ENCODE peak calls at places on chromosome 18, in four cellular contexts. S is body of pancreas, L is stomach, U is neuronal stem cell. Z is an unnamed sample.

GRCh38 chr18:40851014-40851429 is 1104.0 kb upstream of the PIK3C3 start:
- DNase-seq in S (peak), L (peak), U (no peak), Z (peak)

GRCh38 chr18:12417687-12418086 is 10.0 kb downstream of the PRELID3A start:
- DNase-seq in S (no peak), L (no peak), U (peak), Z (no peak)

GRCh38 chr18:21636769-21637168 is 24.7 kb downstream of the SNRPD1 start:
- DNase-seq in S (no peak), L (no peak), U (no peak), Z (no peak)

GRCh38 chr18:51054764-51055163 is 24.8 kb downstream of the SMAD4 start:
- DNase-seq in S (no peak), L (no peak), U (no peak), Z (no peak)

GRCh38 chr18:51651761-51652160 is 454.3 kb upstream of the MEX3C start:
- DNase-seq in S (no peak), L (no peak), U (no peak), Z (no peak)

GRCh38 chr18:59814872-59815271 is 84.9 kb upstream of the PMAIP1 start:
- DNase-seq in S (no peak), L (no peak), U (no peak), Z (no peak)

GRCh38 chr18:56593906-56594305 is 44.5 kb downstream of the TXNL1 start:
- DNase-seq in S (no peak), L (no peak), U (no peak), Z (no peak)

GRCh38 chr18:58051765-58052460 is 7.9 kb downstream of the NEDD4L start:
- DNase-seq in S (peak), L (no peak), U (no peak), Z (no peak)

GRCh38 chr18:77470836-77471413 is 221.3 kb downstream of the GALR1 start:
- DNase-seq in S (no peak), L (no peak), U (no peak), Z (no peak)

GRCh38 chr18:53790817-53791216 is 433.7 kb downstream of the MBD2 start:
- DNase-seq in S (no peak), L (no peak), U (no peak), Z (no peak)

GRCh38 chr18:10518595-10519273 is 7.1 kb upstream of the NAPG start:
- DNase-seq in S (peak), L (peak), U (no peak), Z (peak)

GRCh38 chr18:23868341-23868740 is 146.2 kb upstream of the TTC39C start:
- DNase-seq in S (no peak), L (no peak), U (no peak), Z (no peak)
- H3K27ac ChIP-seq in S (no peak), L (no peak), U (no peak), Z (no peak)

DNA sequence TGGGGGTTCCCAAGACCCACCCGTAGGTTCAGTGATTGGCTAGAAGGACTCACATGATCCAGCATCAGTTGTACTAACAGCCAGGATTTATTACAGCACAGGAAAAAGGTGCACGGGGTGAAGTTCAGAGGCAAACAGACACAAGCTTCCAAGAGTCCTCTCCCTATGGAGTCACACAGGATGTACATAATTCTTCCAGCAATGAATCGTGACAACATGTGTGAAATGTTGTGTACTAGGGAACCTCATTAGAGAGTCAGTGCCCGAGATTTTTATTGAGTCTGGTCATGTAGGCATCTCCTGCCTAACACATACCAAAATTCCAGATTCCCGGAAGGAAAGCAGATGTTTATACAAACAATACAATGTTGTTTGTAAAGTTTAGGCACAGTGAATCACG is 52.8 kb downstream of the GALNT1 start:
- DNase-seq in S (no peak), L (no peak), U (no peak), Z (no peak)
- H3K27ac ChIP-seq in S (peak), L (no peak), U (no peak), Z (no peak)

DNA sequence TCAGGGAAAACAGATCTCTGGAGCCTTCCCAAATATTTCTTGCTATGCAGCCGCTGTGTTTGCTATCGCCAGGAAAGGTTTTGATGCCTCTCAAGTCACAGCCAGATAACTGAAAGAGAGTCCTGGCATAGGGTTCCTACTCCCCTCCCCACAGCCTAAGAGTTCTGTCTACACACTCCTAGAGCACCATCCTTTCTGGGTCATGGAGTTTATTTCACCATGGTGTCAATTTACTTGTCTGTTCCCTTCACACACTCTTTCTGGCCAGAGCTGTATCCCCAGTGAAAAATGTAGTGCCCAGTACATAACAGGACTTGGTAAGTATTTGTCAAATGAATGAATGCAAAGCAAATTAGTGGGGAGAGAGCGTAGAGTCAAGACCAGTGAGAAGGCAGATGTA is 185.3 kb downstream of the HAUS1 start:
- DNase-seq in S (no peak), L (no peak), U (no peak), Z (no peak)
- H3K27ac ChIP-seq in S (no peak), L (no peak), U (no peak), Z (no peak)

GRCh38 chr18:48592540-48592939 is 53.7 kb downstream of the CTIF start:
- DNase-seq in S (no peak), L (no peak), U (no peak), Z (no peak)

GRCh38 chr18:48590678-48591077 is 51.8 kb downstream of the CTIF start:
- DNase-seq in S (no peak), L (no peak), U (no peak), Z (no peak)

GRCh38 chr18:48594725-48595124 is 55.9 kb downstream of the CTIF start:
- DNase-seq in S (no peak), L (no peak), U (no peak), Z (no peak)

GRCh38 chr18:48595703-48596218 is 56.9 kb downstream of the CTIF start:
- DNase-seq in S (no peak), L (no peak), U (no peak), Z (no peak)

GRCh38 chr18:48589797-48590519 is 51.1 kb downstream of the CTIF start:
- DNase-seq in S (peak), L (peak), U (no peak), Z (peak)
- H3K27ac ChIP-seq in S (no peak), L (peak), U (no peak), Z (peak)

GRCh38 chr18:24072743-24073142 is 58.2 kb downstream of the TTC39C start:
- DNase-seq in S (no peak), L (no peak), U (no peak), Z (no peak)

GRCh38 chr18:24071779-24072178 is 57.2 kb downstream of the TTC39C start:
- DNase-seq in S (no peak), L (no peak), U (no peak), Z (no peak)

GRCh38 chr18:24075731-24076130 is 61.2 kb downstream of the TTC39C start:
- DNase-seq in S (no peak), L (no peak), U (no peak), Z (no peak)

GRCh38 chr18:24071029-24071428 is 56.5 kb downstream of the TTC39C start:
- DNase-seq in S (no peak), L (no peak), U (no peak), Z (no peak)

DNA sequence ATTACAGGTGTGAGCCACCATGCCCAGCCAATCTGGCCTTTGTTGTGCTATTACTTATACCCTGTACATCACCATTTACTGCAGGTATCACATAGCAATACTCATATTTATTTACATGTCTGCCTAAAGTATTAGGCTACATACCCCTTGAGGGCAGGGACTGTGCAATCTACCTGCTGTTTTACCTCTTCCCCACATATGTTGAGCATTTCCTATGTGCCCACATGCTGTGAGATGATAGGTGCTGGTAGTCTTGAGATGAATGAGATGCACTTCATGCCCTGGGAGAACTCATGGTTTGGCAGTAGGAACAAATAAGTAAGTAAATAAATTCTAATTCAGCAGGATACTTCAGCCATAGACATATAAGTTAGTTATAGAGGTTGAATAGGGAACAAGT is 59.2 kb downstream of the TTC39C start:
- DNase-seq in S (no peak), L (no peak), U (no peak), Z (no peak)
- H3K27ac ChIP-seq in S (no peak), L (no peak), U (no peak), Z (no peak)

Z was measured in thyroid gland.